ENCODE peak calls at places on chromosomes 7 and 10, in five cellular contexts. D is NT2/D1, Z is H1, X is GM12878, T is HepG2. I is an unnamed sample.

GRCh38 chr7:151378011-151378410 is 31.8 kb downstream of the WDR86 start:
- DNase-seq in X (no peak), D (no peak), T (no peak), Z (no peak), I (no peak)

GRCh38 chr10:34960983-34961382 is 129.2 kb downstream of the CUL2 start:
- DNase-seq in D (no peak), X (no peak), T (no peak), Z (no peak), I (no peak)

GRCh38 chr7:52088008-52088787 is 771.6 kb upstream of the COBL start:
- DNase-seq in Z (peak), D (no peak), T (no peak), X (no peak), I (no peak)

GRCh38 chr7:22782616-22783232 is 39.9 kb downstream of the TOMM7 start:
- DNase-seq in X (no peak), T (peak), Z (peak), D (peak), I (peak)

GRCh38 chr7:20030915-20031362 is 186.2 kb downstream of the MACC1 start:
- DNase-seq in D (no peak), T (no peak), X (peak), Z (no peak), I (no peak)

GRCh38 chr7:43076606-43077005 is 35.8 kb upstream of the HECW1 start:
- DNase-seq in D (no peak), Z (no peak), T (no peak), X (no peak), I (no peak)

GRCh38 chr7:50766106-50766505 is 16.6 kb downstream of the GRB10 start:
- DNase-seq in T (no peak), D (no peak), X (no peak), Z (no peak), I (no peak)

GRCh38 chr10:35564276-35564982 is 40.7 kb upstream of the GJD4 start:
- DNase-seq in Z (no peak), X (no peak), D (no peak), T (no peak), I (no peak)

GRCh38 chr10:82310839-82311238 is 435.8 kb downstream of the NRG3 start:
- DNase-seq in T (no peak), X (no peak), Z (no peak), D (no peak), I (no peak)

GRCh38 chr7:27110163-27110976 is 7.9 kb upstream of the HOXA2 start:
- DNase-seq in Z (peak), D (no peak), X (no peak), T (no peak), I (peak)

GRCh38 chr10:63878428-63878827 is 357.2 kb downstream of the REEP3 start:
- DNase-seq in D (no peak), Z (no peak), X (no peak), T (no peak), I (no peak)

GRCh38 chr7:157476201-157476600 is 139.4 kb downstream of the DNAJB6 start:
- DNase-seq in T (no peak), Z (peak), D (no peak), X (no peak), I (no peak)

GRCh38 chr7:155173905-155174304 is 103.8 kb downstream of the HTR5A start:
- DNase-seq in D (no peak), X (no peak), Z (no peak), T (no peak), I (no peak)

GRCh38 chr7:100437150-100438100 is 1.1 kb upstream of the PPP1R35 start:
- DNase-seq in X (no peak), Z (no peak), T (no peak), D (no peak), I (no peak)

GRCh38 chr10:99369126-99369525 is 40.0 kb downstream of the CNNM1 start:
- DNase-seq in D (no peak), T (no peak), Z (no peak), X (no peak), I (no peak)

GRCh38 chr7:55054758-55055157 is 35.9 kb downstream of the EGFR start:
- DNase-seq in D (no peak), T (no peak), Z (no peak), X (no peak), I (no peak)

GRCh38 chr10:24884793-24885192 is 67.6 kb downstream of the PRTFDC1 start:
- DNase-seq in T (no peak), D (no peak), X (no peak), Z (no peak), I (no peak)

GRCh38 chr10:71522438-71523144 is 125.9 kb downstream of the CDH23 start:
- DNase-seq in D (no peak), T (peak), X (no peak), Z (no peak), I (no peak)

GRCh38 chr10:98446121-98446655 is 547 bp downstream of the HPS1 start:
- DNase-seq in T (no peak), Z (peak), D (no peak), X (no peak), I (peak)

GRCh38 chr10:5596611-5597341 is 69.6 kb downstream of the ASB13 start:
- DNase-seq in X (no peak), Z (no peak), D (no peak), T (no peak), I (no peak)

GRCh38 chr10:62911210-62911963 is 95.2 kb upstream of the EGR2 start:
- DNase-seq in X (no peak), T (no peak), Z (no peak), D (peak), I (no peak)

GRCh38 chr7:29282819-29283414 is 88.3 kb downstream of the CHN2 start:
- DNase-seq in D (no peak), Z (no peak), T (no peak), X (no peak), I (no peak)
- TF ChIP-seq SUZ12 in D (no peak), Z (no peak), T (no peak), X (no peak), I (no peak)

GRCh38 chr7:129160161-129160911 is 15.8 kb downstream of the TSPAN33 start:
- DNase-seq in D (no peak), X (no peak), T (no peak), Z (no peak), I (no peak)

GRCh38 chr7:129163875-129164544 is 19.5 kb downstream of the TSPAN33 start:
- DNase-seq in X (no peak), D (no peak), Z (no peak), T (peak), I (peak)

GRCh38 chr7:129159539-129159938 is 15.0 kb downstream of the TSPAN33 start:
- DNase-seq in T (no peak), Z (no peak), D (no peak), X (no peak), I (no peak)

GRCh38 chr7:129161524-129161923 is 17.0 kb downstream of the TSPAN33 start:
- DNase-seq in Z (no peak), X (no peak), D (no peak), T (no peak), I (no peak)

GRCh38 chr7:129162732-129163131 is 18.2 kb downstream of the TSPAN33 start:
- DNase-seq in Z (no peak), X (no peak), T (no peak), D (no peak), I (no peak)
- TF ChIP-seq SUZ12 in Z (no peak), X (no peak), T (no peak), D (no peak), I (no peak)

GRCh38 chr7:46908770-46909169 is 673.1 kb downstream of the TNS3 start:
- DNase-seq in X (no peak), T (no peak), Z (no peak), D (no peak), I (no peak)
- TF ChIP-seq SUZ12 in X (no peak), T (no peak), Z (no peak), D (no peak), I (no peak)

DNA sequence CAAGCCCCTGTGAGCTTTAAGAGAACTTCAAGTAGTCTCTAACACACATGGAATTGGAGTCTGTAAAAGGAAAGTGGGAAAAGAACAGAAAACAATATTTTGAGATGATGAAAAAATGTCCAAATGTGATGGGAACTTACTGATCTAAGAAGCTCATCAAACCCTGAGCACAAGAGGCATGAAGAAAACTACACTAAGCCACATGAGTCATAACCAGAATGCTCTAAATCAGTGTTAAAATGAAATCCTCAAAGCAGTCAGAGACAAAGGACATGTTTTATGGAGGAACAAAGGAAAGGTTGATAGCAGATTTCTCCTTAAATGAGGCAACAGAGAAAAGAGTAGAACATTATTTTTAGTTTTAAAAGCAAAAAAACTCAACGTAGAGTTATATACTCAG is 37.2 kb downstream of the ZNF33A start:
- DNase-seq in X (no peak), T (no peak), Z (no peak), D (no peak), I (no peak)
- TF ChIP-seq SUZ12 in X (no peak), T (no peak), Z (no peak), D (no peak), I (no peak)

GRCh38 chr10:80161321-80162084 is 29.0 kb downstream of the PLAC9 start:
- DNase-seq in D (no peak), T (peak), Z (peak), X (no peak), I (peak)
- TF ChIP-seq SUZ12 in D (no peak), T (no peak), Z (no peak), X (no peak), I (no peak)

I was measured in HEK293T.